ENCODE peak calls at places on chromosomes 7 and 10, in six cellular contexts. K is fibroblast of the aortic adventitia, Q is right lobe of liver, O is colonic mucosa, U is heart right ventricle, H is BE2C. Y is an unnamed sample.

GRCh38 chr7:78587443-78588044 is 789.0 kb downstream of the PHTF2 start:
- DNase-seq in K (peak), Q (no peak), O (no peak), U (no peak), H (peak), Y (no peak)

GRCh38 chr7:147079083-147079482 is 962.5 kb downstream of the CNTNAP2 start:
- DNase-seq in K (no peak), Q (no peak), O (no peak), U (no peak), H (no peak), Y (no peak)

GRCh38 chr7:135904282-135904681 is 72.9 kb downstream of the MTPN start:
- DNase-seq in K (no peak), Q (no peak), O (no peak), U (no peak), H (no peak), Y (no peak)

GRCh38 chr7:141754939-141755338 is 9.0 kb upstream of the TAS2R3 start:
- DNase-seq in K (peak), Q (no peak), O (no peak), U (no peak), H (peak), Y (peak)

GRCh38 chr10:107814865-107815487 is 650.5 kb upstream of the SORCS1 start:
- DNase-seq in K (peak), Q (peak), O (peak), U (peak), H (peak), Y (peak)

GRCh38 chr7:77430927-77431326 is 14.8 kb upstream of the GSAP start:
- DNase-seq in K (no peak), Q (no peak), O (no peak), U (no peak), H (no peak), Y (no peak)

GRCh38 chr10:86693721-86694369 is 25.5 kb downstream of the LDB3 start:
- DNase-seq in K (peak), Q (no peak), O (peak), U (peak), H (peak), Y (peak)

GRCh38 chr7:100686201-100686821 is 7.7 kb downstream of the GIGYF1 start:
- DNase-seq in K (no peak), Q (no peak), O (no peak), U (no peak), H (peak), Y (no peak)

GRCh38 chr7:113015038-113015645 is 71.5 kb downstream of the GPR85 start:
- DNase-seq in K (peak), Q (no peak), O (no peak), U (no peak), H (no peak), Y (no peak)
- TF ChIP-seq CTCF in K (peak), Q (peak), O (no peak), U (no peak), H (peak), Y (no peak)

GRCh38 chr10:24215603-24216002 is 6.7 kb downstream of the KIAA1217 start:
- DNase-seq in K (no peak), Q (no peak), O (no peak), U (no peak), H (no peak), Y (no peak)

GRCh38 chr10:24214762-24215161 is 5.8 kb downstream of the KIAA1217 start:
- DNase-seq in K (no peak), Q (no peak), O (no peak), U (no peak), H (no peak), Y (no peak)

GRCh38 chr10:24209946-24210491 is 1.1 kb downstream of the KIAA1217 start:
- DNase-seq in K (peak), Q (no peak), O (peak), U (peak), H (no peak), Y (no peak)

GRCh38 chr10:24215193-24215592 is 6.3 kb downstream of the KIAA1217 start:
- DNase-seq in K (peak), Q (no peak), O (peak), U (peak), H (no peak), Y (no peak)

DNA sequence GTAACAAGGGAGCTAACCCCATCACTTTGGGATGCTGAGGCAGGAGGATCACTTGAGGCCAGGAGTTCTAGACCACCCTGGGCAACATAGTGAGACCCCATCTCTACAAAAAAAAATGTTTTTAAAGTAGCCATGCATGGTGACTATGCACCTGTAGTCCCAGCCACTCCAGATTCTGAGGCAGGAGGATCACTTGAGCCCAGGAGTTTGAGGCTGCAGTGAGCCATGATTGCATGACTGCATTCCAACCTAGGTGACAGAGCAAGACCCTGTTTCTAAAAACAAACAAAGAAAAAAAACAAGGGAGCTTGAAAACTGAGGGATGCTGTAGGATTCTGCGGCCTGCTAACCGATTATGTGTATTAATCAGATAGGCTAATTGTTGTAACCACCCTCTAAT is 4.9 kb downstream of the KIAA1217 start:
- DNase-seq in K (no peak), Q (no peak), O (no peak), U (no peak), H (no peak), Y (no peak)
- TF ChIP-seq CTCF in K (no peak), Q (no peak), O (no peak), U (no peak), H (no peak), Y (no peak)

DNA sequence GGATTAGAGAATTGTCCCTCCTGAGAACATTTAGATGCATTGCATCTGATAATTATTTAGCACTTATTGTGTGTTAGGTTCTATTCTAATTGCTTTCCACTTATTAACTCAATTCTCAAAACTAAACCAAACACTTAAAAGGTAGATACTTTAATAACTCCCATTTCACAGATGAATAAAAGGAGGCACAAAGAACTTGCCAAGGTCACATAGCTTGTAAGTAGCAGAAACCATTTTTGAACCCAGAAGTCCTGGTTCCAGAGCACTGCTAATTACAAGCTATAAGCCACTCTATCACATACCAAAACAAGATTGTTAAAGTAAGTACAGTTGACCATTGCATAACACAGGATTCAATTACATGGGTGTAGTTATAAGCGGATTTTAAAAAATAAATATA is 164.9 kb downstream of the CPED1 start:
- DNase-seq in K (no peak), Q (no peak), O (no peak), U (no peak), H (no peak), Y (no peak)
- TF ChIP-seq CTCF in K (no peak), Q (no peak), O (no peak), U (no peak), H (no peak), Y (no peak)

DNA sequence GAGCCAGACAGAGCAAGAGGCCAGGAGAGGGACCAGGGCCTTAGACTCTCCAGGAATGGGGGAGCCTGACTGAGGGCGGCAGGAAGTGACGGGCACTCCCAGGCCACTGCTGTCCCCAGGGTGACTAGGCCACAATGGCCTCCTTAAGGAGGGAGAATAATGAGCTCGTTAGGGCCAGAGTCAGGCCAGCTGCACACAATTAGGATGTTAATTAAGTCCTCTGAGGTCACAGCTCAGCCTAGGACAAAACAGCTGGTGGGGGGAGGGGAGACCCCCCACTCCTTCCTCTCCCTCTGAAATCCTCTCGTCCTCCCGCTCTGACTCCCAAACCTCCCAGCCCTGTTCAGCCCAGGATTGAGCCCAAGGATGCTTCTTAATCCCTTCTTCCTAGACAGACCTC is 143.0 kb downstream of the NEURL1 start:
- DNase-seq in K (no peak), Q (no peak), O (no peak), U (no peak), H (no peak), Y (no peak)
- TF ChIP-seq CTCF in K (no peak), Q (no peak), O (no peak), U (no peak), H (no peak), Y (no peak)

DNA sequence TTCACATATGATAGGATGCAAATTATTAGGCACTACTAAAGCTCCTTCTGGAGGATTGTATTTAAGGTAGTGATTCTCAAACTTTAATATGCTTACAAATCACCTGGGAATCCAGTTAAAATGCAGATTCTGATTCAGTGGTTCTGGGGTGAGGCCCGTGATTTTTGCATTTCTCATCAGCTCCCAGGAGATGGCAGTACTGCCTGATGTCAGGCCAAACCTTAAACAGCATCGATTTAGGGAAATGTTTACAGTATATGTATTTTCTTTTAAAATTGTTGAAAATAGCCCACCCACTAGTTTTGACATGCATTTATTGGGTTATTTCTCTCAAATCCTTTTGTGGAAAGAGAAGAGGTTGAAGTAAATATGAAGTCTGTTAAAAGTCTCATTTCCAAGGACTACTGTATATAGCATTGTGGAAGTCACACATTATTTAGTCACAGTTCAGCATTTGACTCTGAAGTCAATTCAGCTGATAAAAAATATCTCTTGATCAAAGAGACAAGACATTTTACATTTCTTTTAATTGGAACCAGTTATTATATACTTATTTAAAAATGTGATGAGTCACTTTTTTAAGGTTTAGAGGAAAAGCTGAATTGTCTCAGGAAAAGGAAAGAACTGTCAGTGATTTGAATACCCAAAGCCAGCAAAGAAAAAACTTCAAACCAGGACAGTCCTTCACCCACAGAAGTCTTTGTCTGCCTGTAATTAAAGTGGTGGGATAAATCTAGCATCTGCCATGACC is 21.2 kb upstream of the HBP1 start:
- DNase-seq in K (peak), Q (no peak), O (no peak), U (no peak), H (peak), Y (no peak)
- TF ChIP-seq CTCF in K (peak), Q (peak), O (peak), U (peak), H (peak), Y (peak)

GRCh38 chr7:123797673-123798526 is 47.1 kb upstream of the HYAL4 start:
- DNase-seq in K (peak), Q (no peak), O (no peak), U (no peak), H (no peak), Y (no peak)
- TF ChIP-seq CTCF in K (peak), Q (peak), O (peak), U (peak), H (peak), Y (no peak)

GRCh38 chr7:134016223-134016941 is 110.8 kb upstream of the LRGUK start:
- DNase-seq in K (peak), Q (no peak), O (peak), U (peak), H (peak), Y (peak)
- TF ChIP-seq CTCF in K (peak), Q (peak), O (peak), U (peak), H (peak), Y (peak)

Y was measured in nephron progenitor cell.